ENCODE peak calls at places on chromosome 10, in seven cellular contexts. H is neural progenitor cell, A is PC-3, T is choroid plexus epithelial cell, E is nephron progenitor cell, M is pancreas, C is IMR-90. X is an unnamed sample.

GRCh38 chr10:43998021-43998809 is 349.5 kb upstream of the ZNF32 start:
- DNase-seq in M (no peak), A (no peak), E (no peak), C (peak), T (no peak), H (no peak), X (no peak)

GRCh38 chr10:17793041-17793440 is 16.1 kb upstream of the MRC1 start:
- DNase-seq in H (no peak), T (no peak), E (no peak), C (no peak), M (no peak), A (no peak), X (no peak)

GRCh38 chr10:118939216-118940007 is 90.1 kb upstream of the NANOS1 start:
- DNase-seq in H (no peak), A (no peak), C (no peak), M (no peak), T (peak), E (no peak), X (no peak)

GRCh38 chr10:131099028-131099427 is 212.5 kb downstream of the TCERG1L start:
- DNase-seq in H (no peak), E (no peak), T (no peak), A (peak), C (no peak), M (no peak), X (no peak)

GRCh38 chr10:120402358-120402757 is 54.7 kb upstream of the PLPP4 start:
- DNase-seq in M (no peak), C (no peak), H (no peak), E (no peak), A (no peak), T (peak), X (no peak)

GRCh38 chr10:83603708-83604107 is 535.6 kb upstream of the GHITM start:
- DNase-seq in T (peak), M (no peak), A (no peak), H (no peak), E (no peak), C (no peak), X (no peak)

GRCh38 chr10:50577681-50578350 is 45.9 kb downstream of the SGMS1 start:
- DNase-seq in C (peak), M (peak), H (no peak), T (peak), A (peak), E (no peak), X (no peak)

GRCh38 chr10:104339469-104340098 is 1.3 kb upstream of the ITPRIP start:
- DNase-seq in E (no peak), T (peak), C (peak), H (no peak), A (peak), M (peak), X (no peak)

GRCh38 chr10:116723428-116724281 is 18.7 kb downstream of the HSPA12A start:
- DNase-seq in M (no peak), T (no peak), A (no peak), C (no peak), H (no peak), E (no peak), X (peak)

GRCh38 chr10:3467052-3467906 is 294.7 kb upstream of the PITRM1 start:
- DNase-seq in A (peak), H (peak), M (no peak), C (peak), E (no peak), T (peak), X (no peak)

GRCh38 chr10:80204801-80205477 is 398 bp downstream of the ANXA11 start:
- DNase-seq in M (no peak), T (no peak), H (peak), A (peak), E (peak), C (peak), X (no peak)

GRCh38 chr10:11879387-11880168 is 56.4 kb downstream of the PROSER2 start:
- DNase-seq in T (no peak), H (no peak), E (no peak), A (no peak), C (no peak), M (no peak), X (no peak)

GRCh38 chr10:121088524-121088923 is 237.4 kb downstream of the WDR11 start:
- DNase-seq in T (peak), H (peak), C (no peak), E (peak), M (no peak), A (peak), X (no peak)

GRCh38 chr10:44673245-44673999 is 237.7 kb upstream of the TMEM72 start:
- DNase-seq in T (no peak), H (no peak), C (no peak), M (no peak), A (no peak), E (no peak), X (no peak)

GRCh38 chr10:91582063-91582673 is 50.7 kb downstream of the PPP1R3C start:
- DNase-seq in T (no peak), A (no peak), E (no peak), H (no peak), M (no peak), C (no peak), X (no peak)

GRCh38 chr10:8319704-8320103 is 265.2 kb downstream of the GATA3 start:
- DNase-seq in E (no peak), H (no peak), C (no peak), M (no peak), A (no peak), T (no peak), X (no peak)
- TF ChIP-seq CTCF in E (no peak), H (peak), C (no peak), M (no peak), A (no peak), T (no peak), X (no peak)

GRCh38 chr10:68576118-68576517 is 16.0 kb downstream of the TET1 start:
- DNase-seq in E (peak), M (no peak), T (no peak), H (peak), C (no peak), A (no peak), X (no peak)
- TF ChIP-seq CTCF in E (no peak), M (no peak), T (no peak), H (peak), C (no peak), A (no peak), X (peak)

GRCh38 chr10:35326466-35327235 is 9.7 kb upstream of the CCNY start:
- DNase-seq in H (no peak), A (no peak), M (no peak), C (peak), E (no peak), T (no peak), X (no peak)

GRCh38 chr10:35328404-35329037 is 7.8 kb upstream of the CCNY start:
- DNase-seq in H (no peak), C (peak), A (peak), T (peak), E (no peak), M (no peak), X (no peak)

GRCh38 chr10:35327770-35328403 is 8.4 kb upstream of the CCNY start:
- DNase-seq in E (no peak), M (no peak), A (no peak), H (no peak), C (no peak), T (no peak), X (no peak)

GRCh38 chr10:35322636-35323035 is 13.7 kb upstream of the CCNY start:
- DNase-seq in E (no peak), M (no peak), H (no peak), A (no peak), C (no peak), T (no peak), X (no peak)

GRCh38 chr10:35324196-35324595 is 12.1 kb upstream of the CCNY start:
- DNase-seq in E (no peak), T (no peak), H (no peak), C (peak), M (no peak), A (peak), X (no peak)
- TF ChIP-seq CTCF in E (no peak), T (no peak), H (no peak), C (no peak), M (no peak), A (no peak), X (no peak)

DNA sequence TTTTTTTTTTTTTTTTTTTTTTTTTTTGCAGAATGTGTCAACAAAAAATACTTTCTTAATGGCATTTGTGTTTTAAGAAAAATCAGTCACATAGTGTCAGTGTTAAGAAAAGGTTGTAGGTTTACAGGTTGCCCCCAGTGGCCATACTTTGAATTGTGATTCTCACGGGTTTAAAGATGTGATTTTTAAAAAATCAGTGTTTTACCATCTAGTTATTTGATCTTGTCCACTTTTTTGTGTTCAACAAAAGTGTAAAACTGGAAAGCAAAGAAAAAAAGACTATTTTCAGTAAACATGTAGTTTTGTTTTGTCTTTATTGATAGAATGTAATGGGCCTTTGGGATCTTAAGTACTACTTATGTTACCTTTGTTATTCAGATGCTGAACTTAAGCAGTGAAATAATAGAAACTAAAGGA is 25.7 kb downstream of the SUV39H2 start:
- DNase-seq in H (peak), C (peak), M (no peak), A (peak), E (no peak), T (peak), X (no peak)
- TF ChIP-seq CTCF in H (peak), C (peak), M (peak), A (peak), E (peak), T (peak), X (peak)

GRCh38 chr10:97785731-97786130 is 13.9 kb upstream of the SFRP5 start:
- DNase-seq in E (no peak), H (no peak), T (no peak), C (no peak), A (no peak), M (no peak), X (no peak)
- TF ChIP-seq CTCF in E (no peak), H (no peak), T (no peak), C (no peak), A (no peak), M (no peak), X (no peak)

GRCh38 chr10:132538790-132539421 is 1.3 kb downstream of the INPP5A start:
- DNase-seq in C (no peak), T (no peak), E (no peak), A (no peak), M (no peak), H (no peak), X (peak)

GRCh38 chr10:132538031-132538789 is 623 bp downstream of the INPP5A start:
- DNase-seq in T (no peak), A (no peak), E (no peak), H (no peak), M (peak), C (no peak), X (peak)

GRCh38 chr10:132537713-132538020 is at the start of gene INPP5A:
- DNase-seq in E (no peak), M (no peak), C (no peak), T (no peak), H (no peak), A (no peak), X (no peak)

GRCh38 chr10:132536241-132536963 is 1.2 kb upstream of the INPP5A start:
- DNase-seq in A (peak), H (peak), M (peak), E (no peak), C (no peak), T (no peak), X (peak)

DNA sequence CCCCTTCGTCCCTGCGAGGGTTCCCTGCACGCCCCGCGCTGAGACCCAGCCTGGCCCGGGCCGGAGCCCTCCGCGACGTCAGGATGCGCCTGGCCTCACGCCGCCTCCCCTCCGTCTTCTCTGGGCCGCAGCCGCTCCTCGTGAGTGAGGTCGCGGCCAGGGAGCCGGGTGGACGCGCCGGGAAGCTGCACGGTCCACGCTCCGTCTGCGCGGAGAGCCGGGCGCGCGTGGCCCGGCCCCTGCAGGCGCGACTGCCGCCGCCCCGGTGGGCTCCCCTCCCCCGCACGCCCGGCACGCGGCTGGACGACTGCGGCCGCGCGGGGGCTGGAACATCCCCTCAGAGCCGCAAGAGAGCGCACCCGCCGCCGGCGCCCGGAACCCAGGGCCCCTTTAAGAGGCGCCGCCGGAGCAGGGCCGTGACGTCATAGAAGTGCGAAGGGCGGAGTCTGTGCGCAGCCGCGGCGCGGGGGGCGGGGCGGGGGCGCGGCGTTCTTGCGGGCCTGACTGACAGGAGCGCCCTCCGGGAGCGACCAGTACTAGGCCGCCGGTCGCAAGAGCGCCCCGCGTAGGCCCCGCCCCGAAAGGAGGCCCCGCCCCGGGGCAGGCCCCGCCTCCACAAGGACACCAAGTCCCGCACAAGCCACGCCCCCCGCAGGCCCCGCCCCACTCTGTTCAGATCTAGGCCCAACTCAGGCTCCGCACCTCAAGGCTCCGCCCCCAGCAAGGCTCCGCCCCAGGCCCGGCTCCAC is 449 bp upstream of the INPP5A start:
- DNase-seq in M (peak), H (peak), T (peak), A (peak), C (peak), E (peak), X (peak)
- TF ChIP-seq CTCF in M (no peak), H (peak), T (no peak), A (no peak), C (peak), E (no peak), X (peak)

GRCh38 chr10:86684305-86684704 is 16.0 kb downstream of the LDB3 start:
- DNase-seq in T (peak), A (peak), H (peak), C (peak), M (no peak), E (peak), X (no peak)
- TF ChIP-seq CTCF in T (peak), A (peak), H (peak), C (peak), M (no peak), E (peak), X (peak)

X was measured in chondrocyte.